ENCODE peak calls at places on chromosomes 1 and 21, in seven cellular contexts. V is body of pancreas; N is colonic mucosa; G is CD8-positive, alpha-beta T cell; U is nephron progenitor cell; O is transverse colon; Q is dorsolateral prefrontal cortex. P is an unnamed sample.

GRCh38 chr21:43810505-43811261 is 21.3 kb downstream of the RRP1 start:
- DNase-seq in V (peak), N (peak), G (peak), U (peak), O (peak), Q (peak), P (peak)

GRCh38 chr1:165075725-165076370 is 280.7 kb downstream of the LMX1A start:
- DNase-seq in V (peak), N (no peak), G (no peak), U (peak), O (no peak), Q (no peak), P (peak)

GRCh38 chr1:65299328-65299727 is 10.0 kb upstream of the DNAJC6 start:
- DNase-seq in V (no peak), N (no peak), G (no peak), U (no peak), O (no peak), Q (no peak), P (no peak)

GRCh38 chr1:205313681-205314308 is 7.8 kb downstream of the NUAK2 start:
- DNase-seq in V (peak), N (peak), G (no peak), U (peak), O (peak), Q (peak), P (peak)

GRCh38 chr1:180503274-180503862 is 991 bp upstream of the ACBD6 start:
- DNase-seq in V (no peak), N (peak), G (no peak), U (no peak), O (peak), Q (no peak), P (peak)

GRCh38 chr1:100657876-100658715 is 61.4 kb upstream of the VCAM1 start:
- DNase-seq in V (no peak), N (no peak), G (no peak), U (no peak), O (no peak), Q (no peak), P (no peak)

GRCh38 chr1:17168480-17168878 is 36.4 kb upstream of the PADI1 start:
- DNase-seq in V (no peak), N (no peak), G (no peak), U (no peak), O (no peak), Q (no peak), P (peak)

GRCh38 chr1:27572679-27573426 is 31.1 kb downstream of the AHDC1 start:
- DNase-seq in V (no peak), N (no peak), G (no peak), U (peak), O (no peak), Q (no peak), P (peak)

GRCh38 chr1:182617734-182618288 is 13.6 kb upstream of the RGS16 start:
- DNase-seq in V (no peak), N (no peak), G (no peak), U (no peak), O (no peak), Q (no peak), P (no peak)

GRCh38 chr1:188986751-188987417 is 1490.8 kb downstream of the BRINP3 start:
- DNase-seq in V (no peak), N (no peak), G (no peak), U (peak), O (no peak), Q (no peak), P (no peak)

GRCh38 chr1:44348046-44348628 is 6.9 kb downstream of the ERI3 start:
- DNase-seq in V (no peak), N (no peak), G (no peak), U (no peak), O (no peak), Q (no peak), P (no peak)

GRCh38 chr1:17653728-17654351 is 101.3 kb upstream of the ACTL8 start:
- DNase-seq in V (peak), N (no peak), G (no peak), U (peak), O (no peak), Q (peak), P (peak)

GRCh38 chr1:186152227-186152944 is 222.7 kb downstream of the TPR start:
- DNase-seq in V (no peak), N (no peak), G (no peak), U (no peak), O (no peak), Q (no peak), P (peak)

GRCh38 chr1:30695481-30695880 is 27.9 kb downstream of the MATN1 start:
- DNase-seq in V (no peak), N (no peak), G (no peak), U (no peak), O (no peak), Q (peak), P (peak)

GRCh38 chr1:157089789-157090188 is 9.8 kb downstream of the ETV3L start:
- DNase-seq in V (no peak), N (no peak), G (no peak), U (no peak), O (no peak), Q (no peak), P (no peak)

GRCh38 chr1:116717318-116717717 is 36.9 kb upstream of the CD2 start:
- DNase-seq in V (no peak), N (no peak), G (no peak), U (no peak), O (no peak), Q (no peak), P (no peak)

GRCh38 chr1:228340686-228341449 is 65.8 kb downstream of the TRIM11 start:
- DNase-seq in V (peak), N (no peak), G (no peak), U (peak), O (peak), Q (peak), P (no peak)

GRCh38 chr1:25198731-25199231 is 33.5 kb downstream of the SYF2 start:
- DNase-seq in V (peak), N (peak), G (no peak), U (no peak), O (peak), Q (peak), P (peak)

GRCh38 chr1:31977361-31978131 is 36.1 kb upstream of the KHDRBS1 start:
- DNase-seq in V (no peak), N (no peak), G (no peak), U (no peak), O (no peak), Q (no peak), P (peak)
- TF ChIP-seq CTCF in V (no peak), N (no peak), G (no peak), U (no peak), O (no peak), Q (peak), P (peak)

DNA sequence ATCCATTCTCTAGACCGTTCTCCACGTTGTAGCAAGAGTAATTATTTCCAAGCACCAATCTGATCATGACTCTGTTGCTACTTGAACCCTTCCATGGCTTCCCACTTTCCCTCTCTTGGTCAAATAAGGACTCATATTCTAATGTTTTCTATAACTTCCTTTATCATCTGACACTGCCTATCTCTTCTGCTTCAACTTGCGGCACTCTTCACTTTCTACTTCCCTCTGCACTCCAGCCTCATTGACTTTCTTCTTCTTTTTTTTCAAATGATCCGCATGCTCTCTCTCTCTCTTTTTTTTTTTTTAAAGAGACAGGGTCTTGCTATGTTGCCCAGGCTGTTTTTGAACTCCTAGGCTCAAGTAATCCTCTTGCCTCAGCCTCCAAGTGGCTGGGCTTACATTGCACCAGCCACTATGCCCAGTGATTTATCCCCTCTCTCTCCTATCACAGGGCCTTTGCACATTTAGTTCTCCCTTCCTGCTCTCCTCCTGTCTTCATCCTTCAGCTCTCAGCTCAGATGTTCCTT is 7.3 kb upstream of the IL10 start:
- DNase-seq in V (no peak), N (no peak), G (no peak), U (no peak), O (no peak), Q (no peak), P (no peak)
- TF ChIP-seq CTCF in V (no peak), N (no peak), G (no peak), U (no peak), O (no peak), Q (no peak), P (no peak)

DNA sequence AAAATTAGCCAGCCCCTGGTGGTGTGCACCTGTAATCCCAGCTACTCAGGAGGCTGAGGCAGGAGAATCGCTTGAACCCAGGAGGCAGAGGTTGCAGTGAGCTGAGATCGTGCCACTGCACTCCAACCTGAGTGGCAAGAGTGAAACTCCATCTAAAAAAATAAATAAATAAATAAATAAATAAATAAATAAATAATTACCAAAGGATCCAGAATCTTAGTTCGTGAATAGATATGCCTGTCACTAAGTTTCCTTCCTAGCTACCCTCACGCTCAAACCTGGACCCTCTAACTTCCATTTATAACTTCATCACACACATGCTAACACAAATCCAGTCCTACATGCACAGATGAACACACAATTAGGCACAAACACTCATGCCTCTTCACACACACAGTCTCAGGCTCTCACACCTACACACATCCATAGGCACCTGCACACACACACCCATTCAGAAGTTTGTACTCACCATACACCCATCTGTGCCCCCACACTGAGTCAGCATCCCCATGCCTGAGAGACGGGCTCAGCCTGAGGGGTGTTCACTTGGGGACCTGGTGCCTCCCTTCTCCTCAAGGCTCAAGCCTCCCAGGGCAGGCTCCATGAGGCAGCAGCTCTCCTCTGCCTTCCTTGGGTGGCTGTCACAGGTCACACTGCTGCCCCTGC is 61.5 kb downstream of the LACTBL1 start:
- DNase-seq in V (no peak), N (no peak), G (no peak), U (no peak), O (no peak), Q (no peak), P (no peak)
- TF ChIP-seq CTCF in V (no peak), N (no peak), G (no peak), U (no peak), O (no peak), Q (no peak), P (no peak)

DNA sequence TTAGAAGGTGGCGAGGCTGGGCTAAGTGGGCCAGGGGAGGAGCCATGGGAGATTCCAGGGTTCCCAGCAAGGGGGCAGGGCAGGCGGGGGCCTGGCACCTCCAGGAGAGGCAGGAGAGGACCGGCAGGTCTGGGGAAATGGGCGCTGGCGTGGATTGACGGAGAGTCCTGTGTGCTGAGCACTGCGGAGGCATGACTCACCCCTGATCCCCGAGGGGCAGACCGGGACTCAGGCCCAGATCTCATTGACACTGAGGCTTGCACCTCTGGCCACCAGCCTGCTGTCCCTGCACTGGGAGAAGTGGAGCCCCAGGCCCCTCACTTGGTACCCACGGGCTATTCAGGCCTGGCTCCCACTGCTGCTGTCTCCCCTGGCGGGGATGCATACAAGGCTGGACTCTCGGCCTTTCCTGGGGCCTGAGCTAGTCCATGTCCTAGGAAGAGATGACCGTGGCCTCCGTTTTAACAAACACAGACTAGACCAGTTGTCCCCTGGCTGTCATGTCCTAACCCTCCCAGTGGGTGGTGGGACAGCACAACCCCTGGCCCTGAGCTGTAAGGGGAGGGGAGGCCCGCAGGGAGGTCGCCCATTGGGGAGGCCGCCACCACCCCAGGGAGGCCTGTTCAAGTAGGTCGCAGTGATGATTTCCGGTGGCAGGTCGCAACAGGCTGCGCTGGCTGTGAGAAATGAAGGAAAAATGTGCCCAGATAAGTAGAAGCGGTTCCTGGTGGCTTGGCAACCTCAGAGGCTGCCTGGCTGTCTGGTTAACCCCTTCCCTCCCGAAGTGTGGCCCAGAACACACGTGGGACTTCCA is 39.7 kb downstream of the RIPK4 start:
- DNase-seq in V (peak), N (no peak), G (no peak), U (no peak), O (no peak), Q (no peak), P (peak)
- TF ChIP-seq CTCF in V (no peak), N (no peak), G (no peak), U (no peak), O (no peak), Q (no peak), P (no peak)

DNA sequence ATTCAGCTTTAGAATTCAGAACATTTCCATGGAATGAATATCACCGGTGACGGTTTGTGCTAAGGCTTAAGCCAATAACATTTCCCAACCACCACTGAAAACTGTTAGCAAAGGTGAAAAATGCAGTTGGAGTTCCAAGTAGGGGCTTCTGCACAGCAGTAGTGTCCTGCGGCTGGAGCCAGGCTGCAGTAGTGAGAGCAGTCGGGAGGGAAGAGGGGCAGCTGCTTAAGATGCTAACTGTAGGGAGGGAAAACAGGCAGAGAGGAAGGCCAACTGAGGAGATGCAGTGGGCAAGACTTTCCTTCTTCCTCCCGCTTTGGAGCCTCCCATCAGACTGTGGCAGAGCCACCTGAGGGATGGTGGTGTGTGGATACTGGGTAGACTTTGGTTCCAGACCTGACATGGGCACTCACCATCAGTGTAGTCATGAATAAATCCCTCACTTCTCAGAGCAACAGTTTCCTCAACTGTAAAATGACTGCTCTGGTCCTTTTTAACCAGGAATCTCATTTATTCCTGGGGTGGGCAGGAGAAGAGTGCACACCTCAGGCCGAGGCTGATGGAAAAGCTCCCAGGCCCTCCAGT is 3.2 kb downstream of the F3 start:
- DNase-seq in V (no peak), N (no peak), G (no peak), U (no peak), O (no peak), Q (no peak), P (no peak)
- TF ChIP-seq CTCF in V (no peak), N (no peak), G (no peak), U (no peak), O (no peak), Q (no peak), P (no peak)

DNA sequence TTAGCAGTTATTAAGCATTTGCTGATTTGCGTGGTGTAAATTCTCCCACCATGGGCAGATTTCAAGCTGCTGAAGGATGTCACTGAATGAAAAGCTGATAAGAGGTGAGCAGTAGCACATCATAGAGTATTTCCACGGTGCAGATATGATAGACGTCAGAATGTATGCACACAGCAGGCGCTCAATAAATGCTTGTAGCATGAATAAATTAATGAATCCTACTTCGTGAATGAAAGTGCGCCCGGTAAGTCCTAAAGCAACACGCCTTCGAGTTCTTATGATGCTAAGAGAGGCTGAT is 505 bp upstream of the UBIAD1 start:
- DNase-seq in V (no peak), N (no peak), G (no peak), U (no peak), O (no peak), Q (no peak), P (no peak)
- TF ChIP-seq CTCF in V (no peak), N (no peak), G (no peak), U (no peak), O (no peak), Q (peak), P (peak)

GRCh38 chr1:226993676-226994356 is 53.7 kb downstream of the COQ8A start:
- DNase-seq in V (no peak), N (no peak), G (no peak), U (peak), O (no peak), Q (no peak), P (no peak)
- TF ChIP-seq CTCF in V (no peak), N (no peak), G (no peak), U (no peak), O (no peak), Q (no peak), P (no peak)

DNA sequence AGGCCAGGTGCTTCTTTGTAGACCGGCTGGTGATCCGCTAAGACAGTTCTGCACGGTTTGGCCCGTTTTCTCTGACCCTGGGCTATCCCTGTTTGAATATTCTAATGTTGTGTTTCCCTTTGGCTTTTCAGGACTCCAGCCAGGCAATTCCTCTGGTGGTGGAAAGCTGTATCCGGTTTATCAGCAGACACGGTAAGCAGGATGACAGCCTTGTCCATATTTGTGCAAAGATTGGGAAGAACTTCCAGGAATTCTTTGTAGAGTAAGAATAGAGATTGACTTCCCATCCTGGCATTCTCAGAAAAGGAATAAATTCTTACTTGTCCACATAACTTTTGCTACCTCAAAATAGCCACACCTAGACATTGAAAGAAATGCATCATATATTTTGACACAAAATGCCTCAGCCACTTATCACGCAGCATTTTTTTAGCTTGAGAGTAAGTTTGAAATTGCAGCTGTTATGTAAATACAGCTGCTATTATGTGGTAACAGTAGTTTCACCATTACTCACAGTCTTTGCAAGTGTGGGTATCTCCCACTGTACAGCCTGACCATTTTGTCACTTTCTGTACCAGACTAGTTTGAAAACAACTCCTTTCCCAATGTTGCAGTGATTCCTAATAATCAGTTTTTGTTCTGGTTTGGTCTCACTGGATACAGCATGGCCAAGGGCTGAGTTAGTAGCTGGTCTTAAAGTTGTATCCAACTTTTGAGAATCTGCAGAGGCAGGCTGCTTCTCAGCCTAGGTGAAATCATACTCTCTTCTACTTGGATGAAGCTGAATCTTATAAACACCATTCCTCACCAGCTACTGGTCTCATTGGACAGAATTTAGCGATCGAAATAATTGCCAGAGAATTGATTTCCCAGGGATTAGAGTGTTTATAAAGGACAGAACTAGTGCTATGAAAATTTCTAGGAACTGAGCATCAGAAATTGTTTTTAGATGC is 40.0 kb upstream of the IKBKE start:
- DNase-seq in V (no peak), N (no peak), G (no peak), U (no peak), O (no peak), Q (no peak), P (peak)
- TF ChIP-seq CTCF in V (peak), N (no peak), G (no peak), U (no peak), O (no peak), Q (no peak), P (peak)

GRCh38 chr1:209805875-209806760 is at the start of gene IRF6:
- DNase-seq in V (peak), N (peak), G (peak), U (peak), O (peak), Q (peak), P (peak)

GRCh38 chr1:209807509-209807908 is 1.6 kb upstream of the IRF6 start:
- DNase-seq in V (no peak), N (no peak), G (no peak), U (no peak), O (no peak), Q (no peak), P (no peak)

GRCh38 chr1:209803568-209803967 is 2.4 kb downstream of the IRF6 start:
- DNase-seq in V (no peak), N (no peak), G (no peak), U (no peak), O (no peak), Q (no peak), P (no peak)

GRCh38 chr1:209802780-209803152 is 3.2 kb downstream of the IRF6 start:
- DNase-seq in V (no peak), N (no peak), G (no peak), U (no peak), O (no peak), Q (no peak), P (no peak)

DNA sequence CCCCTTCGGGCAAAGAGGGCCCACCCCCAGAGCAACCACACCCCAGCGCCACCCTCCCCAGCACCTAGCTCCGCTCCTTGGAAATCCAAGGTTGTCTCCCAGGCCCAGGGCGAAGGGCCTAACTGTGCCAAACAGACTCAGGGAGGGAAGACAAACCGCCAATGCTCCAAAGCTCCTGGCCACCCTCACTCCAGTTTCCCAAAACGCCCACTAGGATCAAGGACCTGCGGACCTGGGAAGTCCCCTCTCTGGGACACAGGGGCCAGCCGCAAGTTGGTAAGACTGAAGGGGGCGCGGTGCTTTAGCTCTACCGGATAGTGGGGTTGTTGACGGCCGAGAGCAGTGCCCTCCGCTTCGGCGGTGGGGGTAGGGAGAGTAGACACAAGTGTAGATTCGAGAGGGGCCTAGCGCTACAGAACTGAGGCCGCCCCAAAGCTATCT is 581 bp downstream of the IRF6 start:
- DNase-seq in V (peak), N (peak), G (no peak), U (no peak), O (peak), Q (no peak), P (no peak)
- TF ChIP-seq CTCF in V (no peak), N (no peak), G (no peak), U (no peak), O (peak), Q (no peak), P (no peak)

P was measured in AG10803.